ENCODE peak calls at places on chromosomes 2 and 18, in nine cellular contexts. U, P, R, A, I, W, M, K and Z are unnamed samples. For H3K9me3, the result is how much of the 10 kb centered on the place peaks cover.

GRCh38 chr2:217749009-217749408 is 253.8 kb downstream of the TNS1 start:
- DNase-seq in W (no peak), I (no peak), M (no peak), P (no peak), R (no peak), K (no peak), U (no peak), A (no peak), Z (no peak)

GRCh38 chr2:11363868-11364564 is 19.6 kb upstream of the ROCK2 start:
- DNase-seq in P (no peak), M (no peak), U (no peak), A (no peak), W (no peak), I (no peak), R (no peak), K (no peak), Z (no peak)

GRCh38 chr2:239164281-239164871 is 236.4 kb downstream of the HDAC4 start:
- DNase-seq in I (peak), M (peak), R (no peak), A (no peak), K (peak), W (no peak), U (no peak), P (peak), Z (no peak)

GRCh38 chr2:163617517-163617916 is 118.3 kb downstream of the FIGN start:
- DNase-seq in M (no peak), R (no peak), A (no peak), P (no peak), I (no peak), W (no peak), K (no peak), U (no peak), Z (no peak)

GRCh38 chr18:42414756-42415454 is 459.9 kb downstream of the PIK3C3 start:
- DNase-seq in M (no peak), K (no peak), U (no peak), P (peak), R (no peak), A (no peak), I (no peak), W (no peak), Z (no peak)

GRCh38 chr2:60602388-60602787 is 48.9 kb upstream of the BCL11A start:
- DNase-seq in I (no peak), U (no peak), A (no peak), M (no peak), R (no peak), K (no peak), P (no peak), W (no peak), Z (no peak)

GRCh38 chr2:65431417-65432226 is 777 bp downstream of the SPRED2 start:
- DNase-seq in P (peak), W (peak), U (peak), I (peak), M (peak), R (peak), K (peak), A (peak), Z (peak)

GRCh38 chr2:144474017-144474416 is 45.9 kb downstream of the ZEB2 start:
- DNase-seq in W (no peak), M (no peak), U (no peak), R (no peak), I (no peak), P (no peak), A (no peak), K (no peak), Z (no peak)

GRCh38 chr2:43216629-43217028 is 9.8 kb downstream of the ZFP36L2 start:
- DNase-seq in W (no peak), U (no peak), A (no peak), I (no peak), P (no peak), R (no peak), K (no peak), M (peak), Z (no peak)

GRCh38 chr2:40363631-40364030 is 88.3 kb downstream of the SLC8A1 start:
- DNase-seq in A (no peak), P (peak), R (no peak), I (no peak), K (no peak), W (no peak), M (no peak), U (no peak), Z (no peak)

GRCh38 chr2:81467096-81467495 is 1162.5 kb upstream of the LRRTM1 start:
- DNase-seq in U (no peak), M (peak), I (peak), P (no peak), R (no peak), W (no peak), K (no peak), A (no peak), Z (peak)

GRCh38 chr2:197255550-197255949 is 55.0 kb downstream of the ANKRD44 start:
- DNase-seq in W (peak), M (peak), U (peak), I (peak), P (peak), R (peak), A (peak), K (peak), Z (peak)

GRCh38 chr2:68590702-68591101 is 52.7 kb upstream of the PROKR1 start:
- DNase-seq in I (no peak), K (no peak), A (no peak), M (no peak), P (no peak), U (no peak), W (no peak), R (no peak), Z (no peak)

GRCh38 chr2:131104487-131105155 is 515 bp upstream of the PLEKHB2 start:
- DNase-seq in W (peak), K (peak), P (peak), M (peak), R (peak), I (no peak), A (peak), U (no peak), Z (no peak)

GRCh38 chr2:126995652-126996377 is 97.1 kb downstream of the TEX51 start:
- DNase-seq in R (no peak), I (no peak), P (no peak), K (no peak), A (no peak), M (no peak), W (no peak), U (no peak), Z (no peak)

GRCh38 chr18:48140738-48141137 is 210.3 kb upstream of the SMAD2 start:
- DNase-seq in K (no peak), W (no peak), R (no peak), A (no peak), U (no peak), I (no peak), P (no peak), M (no peak), Z (no peak)

GRCh38 chr2:144084114-144084661 is 435.7 kb downstream of the ZEB2 start:
- DNase-seq in I (no peak), K (no peak), R (no peak), P (peak), A (no peak), U (no peak), W (no peak), M (no peak), Z (no peak)

GRCh38 chr2:234368861-234369261 is 128.0 kb downstream of the ARL4C start:
- DNase-seq in I (no peak), A (no peak), P (peak), W (peak), R (no peak), M (no peak), U (no peak), K (no peak), Z (no peak)

GRCh38 chr18:77392323-77392722 is 142.7 kb downstream of the GALR1 start:
- DNase-seq in A (no peak), R (no peak), U (no peak), M (no peak), P (no peak), K (no peak), I (no peak), W (no peak), Z (no peak)

GRCh38 chr2:235553696-235554100 is 59.9 kb downstream of the AGAP1 start:
- DNase-seq in U (no peak), M (peak), P (peak), R (no peak), W (no peak), A (peak), K (no peak), I (peak), Z (no peak)

GRCh38 chr2:175167076-175167791 is 769 bp downstream of the ATF2 start:
- DNase-seq in P (peak), W (no peak), K (no peak), I (peak), U (no peak), M (peak), A (no peak), R (peak), Z (peak)

GRCh38 chr2:95025406-95026319 is at the start of gene MAL:
- DNase-seq in I (no peak), M (peak), A (peak), U (peak), K (no peak), P (peak), R (no peak), W (peak), Z (peak)

GRCh38 chr2:216066255-216066654 is 15.4 kb downstream of the PECR start:
- DNase-seq in M (no peak), P (peak), R (no peak), U (no peak), W (no peak), K (no peak), I (no peak), A (no peak), Z (no peak)

GRCh38 chr18:22001912-22002487 is 167.4 kb upstream of the GATA6 start:
- DNase-seq in U (no peak), M (no peak), I (no peak), W (no peak), A (peak), K (no peak), P (no peak), R (no peak), Z (no peak)

GRCh38 chr18:51051105-51051712 is 21.2 kb downstream of the SMAD4 start:
- DNase-seq in K (no peak), M (no peak), I (no peak), R (no peak), A (no peak), U (peak), P (peak), W (no peak), Z (no peak)

GRCh38 chr2:138841459-138841858 is 61.3 kb upstream of the NXPH2 start:
- DNase-seq in P (no peak), I (no peak), K (no peak), W (no peak), R (no peak), U (no peak), A (no peak), M (no peak), Z (no peak)

GRCh38 chr18:9147440-9148238 is 11.1 kb downstream of the ANKRD12 start:
- DNase-seq in P (peak), U (no peak), R (peak), A (no peak), I (no peak), W (no peak), M (no peak), K (no peak), Z (no peak)

GRCh38 chr18:61085036-61085435 is 248.2 kb upstream of the CDH20 start:
- DNase-seq in K (no peak), I (no peak), U (no peak), P (no peak), A (no peak), R (no peak), W (no peak), M (no peak), Z (no peak)

GRCh38 chr2:185771396-185771795 is 32.8 kb downstream of the FSIP2 start:
- DNase-seq in W (no peak), A (no peak), K (no peak), U (no peak), R (no peak), M (no peak), I (no peak), P (no peak), Z (no peak)
- H3K9me3 ChIP-seq in W (under half), A (half or more), K (under half), U (under half), R (under half), M (under half), I (under half), P (under half), Z (under half)

GRCh38 chr2:79552653-79553052 is 39.8 kb downstream of the CTNNA2 start:
- DNase-seq in P (no peak), K (no peak), M (no peak), W (no peak), U (no peak), I (no peak), R (no peak), A (no peak), Z (no peak)
- H3K9me3 ChIP-seq in P (under half), K (under half), M (under half), W (under half), U (under half), I (under half), R (under half), A (under half), Z (under half)

GRCh38 chr2:6841537-6842287 is 24.0 kb downstream of the CMPK2 start:
- DNase-seq in W (no peak), P (no peak), R (no peak), K (no peak), M (no peak), A (no peak), I (no peak), U (no peak), Z (no peak)
- H3K9me3 ChIP-seq in W (under half), P (under half), R (under half), K (under half), M (under half), A (half or more), I (under half), U (under half), Z (under half)

DNA sequence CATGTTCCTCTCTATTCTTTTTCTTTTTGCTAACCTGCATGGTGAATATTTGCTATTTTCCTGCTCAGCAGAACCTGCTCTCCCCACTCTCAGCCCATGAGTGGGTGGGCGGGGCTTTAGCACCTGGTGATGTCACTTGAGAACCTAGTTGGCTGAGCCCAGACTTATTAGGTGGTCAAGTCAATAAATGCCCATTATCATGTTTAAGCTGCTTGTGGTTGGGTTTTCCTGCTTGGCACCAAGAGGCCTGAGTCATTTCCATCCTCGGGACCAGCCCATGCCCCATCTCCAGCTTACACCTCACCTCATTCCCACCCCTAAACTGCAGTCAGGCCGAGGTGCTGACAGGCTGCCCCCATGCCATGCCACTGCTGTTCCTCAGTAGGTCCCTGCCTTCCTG is 226.6 kb downstream of the ANKRD30B start:
- DNase-seq in K (no peak), U (no peak), A (no peak), I (no peak), P (no peak), M (no peak), R (no peak), W (no peak), Z (no peak)
- H3K9me3 ChIP-seq in K (under half), U (under half), A (under half), I (under half), P (under half), M (under half), R (under half), W (under half), Z (under half)